ENCODE peak calls at places on chromosomes 2 and 18, in eight cellular contexts. O is dorsolateral prefrontal cortex, G is prostate gland, L is aorta, R is sigmoid colon, P is right lobe of liver, V is Karpas-422, W is brain microvascular endothelial cell. A is an unnamed sample.

GRCh38 chr2:145413261-145413660 is 893.3 kb upstream of the ZEB2 start:
- DNase-seq in R (no peak), O (no peak), P (no peak), W (no peak), V (peak; percentile 20), L (no peak), G (no peak), A (no peak)

GRCh38 chr18:3207565-3207964 is 12.2 kb downstream of the MYOM1 start:
- DNase-seq in O (no peak), L (no peak), R (no peak), P (no peak), W (no peak), V (no peak), G (no peak), A (no peak)

GRCh38 chr2:138829326-138829725 is 49.1 kb upstream of the NXPH2 start:
- DNase-seq in G (peak; percentile 32), V (peak; percentile 71), O (peak; percentile 64), W (peak; percentile 17), P (no peak), R (no peak), L (no peak), A (no peak)

GRCh38 chr18:54086046-54086802 is 138.2 kb downstream of the MBD2 start:
- DNase-seq in G (no peak), R (no peak), P (no peak), L (no peak), O (no peak), V (no peak), W (no peak), A (no peak)

GRCh38 chr2:219331560-219332213 is 857 bp downstream of the RESP18 start:
- DNase-seq in G (no peak), L (peak; percentile 54), R (no peak), P (no peak), O (no peak), V (no peak), W (peak; percentile 18), A (no peak)

GRCh38 chr18:58697131-58697530 is 25.9 kb downstream of the MALT1 start:
- DNase-seq in G (no peak), V (no peak), R (no peak), O (no peak), P (no peak), W (no peak), L (no peak), A (no peak)

GRCh38 chr18:31679806-31680793 is 4.3 kb downstream of the B4GALT6 start:
- DNase-seq in L (no peak), W (no peak), O (no peak), V (no peak), G (no peak), R (no peak), P (peak; percentile 48), A (no peak)

GRCh38 chr2:61536086-61536722 is 2.0 kb downstream of the XPO1 start:
- DNase-seq in P (no peak), R (peak; percentile 94), V (peak; percentile 59), G (peak; percentile 12), L (no peak), W (peak; percentile 10), O (peak; percentile 74), A (no peak)

GRCh38 chr2:222993920-222994650 is 57.9 kb upstream of the KCNE4 start:
- DNase-seq in V (no peak), R (peak; percentile 98), G (peak; percentile 43), W (peak; percentile 87), P (no peak), O (peak; percentile 92), L (peak; percentile 92), A (no peak)

GRCh38 chr2:226743911-226744310 is 55.7 kb downstream of the IRS1 start:
- DNase-seq in W (no peak), O (no peak), R (no peak), V (no peak), L (no peak), G (no peak), P (no peak), A (no peak)

GRCh38 chr18:21904856-21905255 is 164.3 kb downstream of the MIB1 start:
- DNase-seq in G (peak; percentile 48), W (no peak), R (no peak), L (no peak), O (no peak), V (no peak), P (peak; percentile 60), A (no peak)

GRCh38 chr18:74645717-74646116 is 48.0 kb downstream of the ZNF407 start:
- DNase-seq in P (no peak), R (no peak), L (no peak), W (no peak), G (no peak), O (no peak), V (no peak), A (no peak)

GRCh38 chr2:111194835-111195621 is 74.3 kb downstream of the BCL2L11 start:
- DNase-seq in R (no peak), V (no peak), W (peak; percentile 29), O (no peak), L (no peak), P (no peak), G (no peak), A (no peak)

GRCh38 chr2:242031481-242032019 is 162.0 kb downstream of the RTP5 start:
- DNase-seq in O (peak; percentile 9), P (peak; percentile 23), V (no peak), L (peak; percentile 21), R (peak; percentile 39), W (peak; percentile 63), G (no peak), A (no peak)

GRCh38 chr18:28153485-28154065 is 23.4 kb downstream of the CDH2 start:
- DNase-seq in R (no peak), O (no peak), P (no peak), W (no peak), G (no peak), L (no peak), V (no peak), A (no peak)

GRCh38 chr2:176967911-176968451 is 244.6 kb upstream of the HNRNPA3 start:
- DNase-seq in R (no peak), P (no peak), V (peak; percentile 49), L (no peak), O (no peak), G (no peak), W (no peak), A (no peak)

GRCh38 chr2:173571021-173571821 is 216.5 kb downstream of the CDCA7 start:
- DNase-seq in V (no peak), R (no peak), P (no peak), G (peak; percentile 68), L (no peak), O (no peak), W (peak; percentile 35), A (no peak)

GRCh38 chr2:209391776-209392401 is 32.0 kb upstream of the MAP2 start:
- DNase-seq in R (no peak), W (peak; percentile 16), V (no peak), O (no peak), P (no peak), G (no peak), L (no peak), A (no peak)

GRCh38 chr18:45058076-45058475 is 377.4 kb downstream of the SETBP1 start:
- DNase-seq in V (no peak), L (no peak), G (no peak), P (no peak), O (no peak), W (no peak), R (no peak), A (no peak)

GRCh38 chr2:37625156-37625555 is 46.3 kb downstream of the CDC42EP3 start:
- DNase-seq in W (peak; percentile 68), L (no peak), O (no peak), G (no peak), V (no peak), P (no peak), R (no peak), A (no peak)
- H3K27ac ChIP-seq in W (peak overlapping the region; percentile 70), L (peak overlapping the region; percentile 71), O (no peak overlapping the region), G (peak overlapping the region; percentile 44), V (no peak overlapping the region), P (no peak overlapping the region), R (peak overlapping the region; percentile 77), A (peak overlapping the region; percentile 38)

DNA sequence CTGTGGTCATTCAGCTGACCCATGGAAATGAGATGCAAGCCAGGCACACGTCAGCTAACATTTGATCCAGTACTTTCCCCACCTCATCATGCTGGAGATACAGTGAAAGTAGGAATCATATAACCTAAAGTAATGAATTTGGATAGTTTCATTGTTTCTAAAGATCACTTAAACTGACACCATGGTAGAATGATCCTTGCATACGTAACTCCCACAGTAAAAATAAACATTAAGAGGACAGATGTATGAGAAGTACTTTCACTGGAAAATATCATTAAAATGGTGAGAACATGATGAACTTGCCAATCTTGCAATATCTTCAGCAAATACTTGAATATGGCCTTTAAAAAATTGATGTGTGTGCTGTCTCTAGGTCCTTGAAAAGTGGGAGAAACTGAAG is 85.4 kb downstream of the MAIP1 start:
- DNase-seq in O (no peak), G (no peak), W (no peak), V (no peak), P (no peak), L (no peak), R (no peak), A (no peak)
- H3K27ac ChIP-seq in O (no peak overlapping the region), G (no peak overlapping the region), W (no peak overlapping the region), V (no peak overlapping the region), P (no peak overlapping the region), L (no peak overlapping the region), R (no peak overlapping the region), A (no peak overlapping the region)

DNA sequence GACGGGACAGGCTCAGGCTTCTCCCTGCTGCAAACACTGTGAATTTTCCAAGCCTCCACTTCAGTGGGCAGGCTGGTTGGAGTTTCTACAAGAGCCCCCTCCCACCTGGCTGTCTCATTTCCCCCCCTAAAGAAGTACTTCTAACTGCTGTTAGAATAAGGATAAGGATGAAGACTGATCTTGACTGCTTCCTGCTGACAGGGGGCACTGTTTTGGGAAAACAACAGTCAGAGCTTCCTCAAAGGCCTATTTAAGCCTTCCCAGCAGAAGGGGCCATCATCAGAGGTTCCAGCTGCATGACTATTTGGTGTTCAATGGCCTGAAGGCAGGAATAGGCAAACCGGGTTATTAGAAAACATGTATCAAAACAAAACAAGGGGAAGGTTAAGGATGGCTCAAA is 1162.8 kb downstream of the DSC3 start:
- DNase-seq in W (no peak), G (no peak), L (no peak), P (no peak), O (no peak), R (no peak), V (no peak), A (no peak)
- H3K27ac ChIP-seq in W (no peak overlapping the region), G (no peak overlapping the region), L (no peak overlapping the region), P (no peak overlapping the region), O (no peak overlapping the region), R (no peak overlapping the region), V (no peak overlapping the region), A (no peak overlapping the region)

GRCh38 chr2:15303874-15304273 is 257.3 kb downstream of the NBAS start:
- DNase-seq in O (no peak), P (no peak), G (no peak), R (no peak), W (no peak), L (no peak), V (no peak), A (no peak)

GRCh38 chr2:15302154-15302553 is 259.0 kb downstream of the NBAS start:
- DNase-seq in P (no peak), O (no peak), L (no peak), G (no peak), W (peak; percentile 38), V (no peak), R (no peak), A (no peak)

GRCh38 chr2:15307526-15307925 is 253.6 kb downstream of the NBAS start:
- DNase-seq in P (no peak), L (no peak), O (no peak), W (no peak), R (no peak), G (peak; percentile 30), V (no peak), A (no peak)

GRCh38 chr2:15311201-15311882 is 249.8 kb downstream of the NBAS start:
- DNase-seq in G (no peak), V (no peak), R (no peak), L (no peak), O (no peak), W (no peak), P (no peak), A (no peak)

GRCh38 chr2:15306706-15307105 is 254.4 kb downstream of the NBAS start:
- DNase-seq in O (no peak), L (no peak), P (no peak), G (no peak), V (no peak), W (no peak), R (no peak), A (no peak)
- H3K27ac ChIP-seq in O (no peak overlapping the region), L (no peak overlapping the region), P (no peak overlapping the region), G (no peak overlapping the region), V (no peak overlapping the region), W (no peak overlapping the region), R (no peak overlapping the region), A (no peak overlapping the region)

A was measured in esophagus squamous epithelium.